ENCODE peak calls at places on chromosomes 3 and 15, in six cellular contexts. R, B, A, G, X and F are unnamed samples.

GRCh38 chr3:9141903-9142302 is 107.5 kb downstream of the SRGAP3 start:
- DNase-seq in R (no peak), B (no peak), A (no peak), G (no peak), X (no peak), F (no peak)

GRCh38 chr3:71554649-71555048 is 28.9 kb downstream of the FOXP1 start:
- DNase-seq in R (no peak), B (no peak), A (no peak), G (no peak), X (no peak), F (no peak)

GRCh38 chr3:71416868-71417267 is 166.7 kb downstream of the FOXP1 start:
- DNase-seq in R (peak), B (no peak), A (no peak), G (no peak), X (no peak), F (no peak)

GRCh38 chr3:85554153-85554552 is 595.4 kb downstream of the CADM2 start:
- DNase-seq in R (peak), B (no peak), A (no peak), G (no peak), X (no peak), F (no peak)

GRCh38 chr15:74773731-74774252 is 8.1 kb upstream of the CSK start:
- DNase-seq in R (no peak), B (no peak), A (no peak), G (no peak), X (no peak), F (no peak)

GRCh38 chr15:65529754-65530317 is 427 bp upstream of the HACD3 start:
- DNase-seq in R (no peak), B (no peak), A (no peak), G (no peak), X (no peak), F (no peak)

GRCh38 chr3:151123827-151124226 is 38.4 kb downstream of the MED12L start:
- DNase-seq in R (no peak), B (no peak), A (no peak), G (no peak), X (no peak), F (no peak)

GRCh38 chr3:42020681-42021307 is 58.9 kb upstream of the ULK4 start:
- DNase-seq in R (no peak), B (no peak), A (no peak), G (no peak), X (no peak), F (no peak)

GRCh38 chr3:181901626-181902025 is 189.9 kb downstream of the SOX2 start:
- DNase-seq in R (no peak), B (no peak), A (no peak), G (no peak), X (no peak), F (no peak)

DNA sequence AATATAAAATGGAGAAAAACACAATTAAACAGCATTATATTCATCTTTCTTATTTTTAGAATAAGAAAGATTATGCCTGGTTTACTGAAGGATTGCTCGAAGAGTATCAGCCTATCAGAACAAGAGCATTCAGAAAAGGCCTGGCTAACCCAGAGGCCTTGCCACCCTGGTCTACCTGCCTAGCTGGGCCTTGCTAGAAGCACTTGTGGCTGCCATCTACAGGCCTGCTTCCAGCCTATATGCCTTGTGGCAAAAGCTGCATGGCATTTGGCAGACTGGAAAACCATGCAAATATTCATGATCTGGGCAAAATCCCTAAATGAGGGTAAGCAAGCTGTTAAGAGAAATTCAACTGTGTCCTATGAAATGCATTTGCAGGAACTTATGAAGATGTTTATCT is 9.3 kb upstream of the ATP13A4 start:
- DNase-seq in R (peak), B (no peak), A (no peak), G (no peak), X (no peak), F (no peak)
- TF ChIP-seq CTCF in R (no peak), B (no peak), A (no peak), G (no peak), X (peak), F (peak)

DNA sequence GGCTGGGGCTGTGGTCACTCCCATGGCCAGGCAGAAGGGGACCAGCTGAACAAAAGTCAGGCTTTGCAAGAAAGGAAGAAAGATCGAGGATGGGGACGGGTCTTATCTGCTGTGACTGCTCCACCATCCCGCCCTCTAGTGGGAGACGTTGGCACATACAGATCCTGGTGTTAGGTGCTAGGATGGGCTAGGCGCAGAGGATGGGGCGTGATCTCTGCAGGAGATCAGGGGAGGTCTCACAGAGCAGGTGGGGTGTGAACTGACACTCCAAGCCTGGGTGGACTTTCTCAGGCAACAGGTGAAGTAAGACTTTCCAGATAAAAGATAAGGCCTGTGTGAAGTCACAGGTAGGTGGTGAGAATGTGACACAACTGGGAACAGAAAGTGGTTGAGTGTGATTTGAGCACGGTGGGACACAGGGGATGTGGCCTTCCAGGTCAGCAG is 141.9 kb upstream of the SMAD3 start:
- DNase-seq in R (peak), B (no peak), A (no peak), G (peak), X (no peak), F (no peak)
- TF ChIP-seq CTCF in R (peak), B (peak), A (peak), G (peak), X (peak), F (peak)

DNA sequence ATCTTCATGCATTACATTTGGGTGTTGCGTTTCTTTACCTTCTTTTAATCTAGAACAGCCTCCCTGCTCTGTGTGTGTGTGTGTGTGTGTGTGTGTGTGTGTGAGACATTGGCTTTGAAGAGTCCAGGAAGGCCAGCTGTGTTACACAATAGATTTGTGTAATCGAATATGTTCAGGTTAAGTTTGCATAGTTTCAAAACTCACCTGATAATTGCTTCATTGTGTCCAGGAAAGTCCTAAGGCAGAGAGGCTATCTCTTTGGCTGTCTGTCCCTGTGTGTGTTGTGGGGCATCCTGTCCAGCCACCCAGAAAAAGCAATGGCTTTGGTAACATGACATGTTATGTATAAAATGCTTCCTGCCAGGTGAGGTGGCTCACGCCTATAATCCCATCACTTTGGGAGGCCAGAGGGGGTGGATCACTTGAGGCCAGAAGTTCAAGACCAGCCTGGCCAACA is 37.5 kb downstream of the ZNF710 start:
- DNase-seq in R (no peak), B (no peak), A (no peak), G (no peak), X (no peak), F (no peak)
- TF ChIP-seq CTCF in R (no peak), B (no peak), A (no peak), G (no peak), X (no peak), F (no peak)

GRCh38 chr3:14369675-14370669 is 32.4 kb upstream of the SLC6A6 start:
- DNase-seq in R (peak), B (no peak), A (no peak), G (no peak), X (no peak), F (no peak)
- TF ChIP-seq CTCF in R (no peak), B (no peak), A (no peak), G (no peak), X (peak), F (peak)

GRCh38 chr3:15523660-15524417 is 2.3 kb upstream of the COLQ start:
- DNase-seq in R (no peak), B (no peak), A (no peak), G (no peak), X (no peak), F (no peak)

GRCh38 chr3:15525790-15526189 is 4.3 kb upstream of the COLQ start:
- DNase-seq in R (no peak), B (no peak), A (no peak), G (no peak), X (no peak), F (no peak)

GRCh38 chr3:15528881-15529537 is 7.5 kb upstream of the COLQ start:
- DNase-seq in R (no peak), B (no peak), A (no peak), G (no peak), X (no peak), F (no peak)

GRCh38 chr3:15531346-15531745 is 9.8 kb upstream of the COLQ start:
- DNase-seq in R (no peak), B (no peak), A (no peak), G (no peak), X (no peak), F (no peak)

GRCh38 chr3:15527031-15527459 is 5.5 kb upstream of the COLQ start:
- DNase-seq in R (peak), B (peak), A (no peak), G (no peak), X (no peak), F (peak)
- TF ChIP-seq CTCF in R (peak), B (peak), A (peak), G (no peak), X (peak), F (peak)

GRCh38 chr15:90044916-90045371 is 43.8 kb downstream of the ZNF710 start:
- DNase-seq in R (no peak), B (no peak), A (no peak), G (no peak), X (no peak), F (no peak)

GRCh38 chr15:90046289-90046688 is 45.2 kb downstream of the ZNF710 start:
- DNase-seq in R (no peak), B (no peak), A (no peak), G (no peak), X (no peak), F (no peak)

GRCh38 chr15:90042766-90043525 is 41.8 kb downstream of the ZNF710 start:
- DNase-seq in R (no peak), B (no peak), A (no peak), G (no peak), X (no peak), F (no peak)

GRCh38 chr15:90043611-90044010 is 42.5 kb downstream of the ZNF710 start:
- DNase-seq in R (no peak), B (no peak), A (no peak), G (no peak), X (no peak), F (no peak)

DNA sequence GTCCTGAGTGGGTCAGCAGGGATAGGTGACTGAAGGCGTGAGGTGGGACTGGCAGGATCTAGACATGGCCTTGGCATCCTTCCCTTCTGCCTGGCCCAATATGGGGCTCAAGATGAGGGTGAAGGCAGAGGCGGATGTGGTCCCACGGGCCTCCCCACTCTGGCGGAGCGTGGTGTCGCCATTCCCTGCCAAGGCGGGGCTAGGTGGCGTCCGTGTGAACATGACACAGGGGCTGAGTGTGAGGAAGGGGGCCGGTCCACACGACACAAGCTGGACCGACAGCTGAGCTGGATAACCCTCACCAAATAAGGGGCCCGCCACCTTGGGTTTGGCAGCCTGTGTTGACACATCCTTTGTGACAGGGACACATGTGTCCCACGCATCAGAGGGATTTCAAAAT is 43.1 kb downstream of the ZNF710 start:
- DNase-seq in R (no peak), B (no peak), A (no peak), G (no peak), X (no peak), F (no peak)
- TF ChIP-seq CTCF in R (no peak), B (no peak), A (no peak), G (no peak), X (no peak), F (no peak)

GRCh38 chr3:46986782-46987484 is 7.5 kb downstream of the NBEAL2 start:
- DNase-seq in R (no peak), B (no peak), A (no peak), G (no peak), X (no peak), F (no peak)

GRCh38 chr3:46987485-46988401 is 8.3 kb downstream of the NBEAL2 start:
- DNase-seq in R (peak), B (no peak), A (peak), G (peak), X (peak), F (no peak)

GRCh38 chr3:46986055-46986730 is 6.7 kb downstream of the NBEAL2 start:
- DNase-seq in R (no peak), B (no peak), A (no peak), G (no peak), X (no peak), F (no peak)

GRCh38 chr3:46984591-46985459 is 5.4 kb downstream of the NBEAL2 start:
- DNase-seq in R (no peak), B (no peak), A (no peak), G (no peak), X (no peak), F (no peak)

GRCh38 chr3:46985588-46985987 is 6.1 kb downstream of the NBEAL2 start:
- DNase-seq in R (no peak), B (no peak), A (no peak), G (no peak), X (no peak), F (no peak)
- TF ChIP-seq CTCF in R (no peak), B (no peak), A (no peak), G (no peak), X (no peak), F (no peak)